ENCODE peak calls at places on chromosomes 5 and 9, in five cellular contexts. One of them, this sample, is unnamed.

GRCh38 chr5:51033215-51033614 is 350.0 kb upstream of the ISL1 start:
- DNase-seq in upper lobe of right lung: no peak
- DNase-seq in fibroblast of pulmonary artery: no peak
- DNase-seq in fibroblast of mammary gland: no peak
- DNase-seq in bronchial epithelial cell: no peak
- DNase-seq in this sample: no peak

GRCh38 chr9:127777368-127777960 is 1.0 kb downstream of the SH2D3C start:
- DNase-seq in fibroblast of pulmonary artery: no peak
- DNase-seq in upper lobe of right lung: no peak
- DNase-seq in fibroblast of mammary gland: no peak
- DNase-seq in bronchial epithelial cell: no peak
- DNase-seq in this sample: no peak

GRCh38 chr9:78054180-78054579 is 22.6 kb upstream of the GNAQ start:
- DNase-seq in bronchial epithelial cell: peak
- DNase-seq in fibroblast of mammary gland: no peak
- DNase-seq in upper lobe of right lung: no peak
- DNase-seq in fibroblast of pulmonary artery: no peak
- DNase-seq in this sample: no peak

GRCh38 chr9:2085719-2086515 is 70.8 kb downstream of the SMARCA2 start:
- DNase-seq in fibroblast of pulmonary artery: peak
- DNase-seq in fibroblast of mammary gland: peak
- DNase-seq in bronchial epithelial cell: no peak
- DNase-seq in upper lobe of right lung: no peak
- DNase-seq in this sample: peak

GRCh38 chr5:124315746-124316415 is 430.6 kb downstream of the ZNF608 start:
- DNase-seq in fibroblast of mammary gland: peak
- DNase-seq in fibroblast of pulmonary artery: peak
- DNase-seq in bronchial epithelial cell: peak
- DNase-seq in upper lobe of right lung: no peak
- DNase-seq in this sample: peak

GRCh38 chr9:4005896-4006295 is 294.0 kb downstream of the GLIS3 start:
- DNase-seq in fibroblast of mammary gland: no peak
- DNase-seq in fibroblast of pulmonary artery: no peak
- DNase-seq in bronchial epithelial cell: no peak
- DNase-seq in upper lobe of right lung: no peak
- DNase-seq in this sample: no peak

GRCh38 chr5:139650689-139651501 is 2.7 kb downstream of the CXXC5 start:
- DNase-seq in fibroblast of pulmonary artery: no peak
- DNase-seq in fibroblast of mammary gland: no peak
- DNase-seq in upper lobe of right lung: peak
- DNase-seq in bronchial epithelial cell: no peak
- DNase-seq in this sample: no peak

GRCh38 chr5:89043676-89044075 is 160.7 kb upstream of the MEF2C start:
- DNase-seq in bronchial epithelial cell: peak
- DNase-seq in fibroblast of mammary gland: no peak
- DNase-seq in fibroblast of pulmonary artery: no peak
- DNase-seq in upper lobe of right lung: no peak
- DNase-seq in this sample: no peak

GRCh38 chr5:178287791-178288105 is 55.1 kb upstream of the PHYKPL start:
- DNase-seq in upper lobe of right lung: no peak
- DNase-seq in fibroblast of pulmonary artery: peak
- DNase-seq in fibroblast of mammary gland: no peak
- DNase-seq in bronchial epithelial cell: no peak
- DNase-seq in this sample: no peak

GRCh38 chr5:122415481-122416120 is 103.6 kb downstream of the SNCAIP start:
- DNase-seq in fibroblast of pulmonary artery: peak
- DNase-seq in fibroblast of mammary gland: peak
- DNase-seq in upper lobe of right lung: no peak
- DNase-seq in bronchial epithelial cell: peak
- DNase-seq in this sample: peak

GRCh38 chr5:27598576-27598975 is 560.2 kb upstream of the CDH9 start:
- DNase-seq in fibroblast of pulmonary artery: peak
- DNase-seq in upper lobe of right lung: no peak
- DNase-seq in bronchial epithelial cell: peak
- DNase-seq in fibroblast of mammary gland: peak
- DNase-seq in this sample: peak

GRCh38 chr9:98031935-98032334 is 24.6 kb upstream of the NANS start:
- DNase-seq in fibroblast of pulmonary artery: peak
- DNase-seq in fibroblast of mammary gland: no peak
- DNase-seq in upper lobe of right lung: no peak
- DNase-seq in bronchial epithelial cell: no peak
- DNase-seq in this sample: no peak

GRCh38 chr9:102113191-102113590 is 374.7 kb upstream of the GRIN3A start:
- DNase-seq in fibroblast of pulmonary artery: no peak
- DNase-seq in bronchial epithelial cell: no peak
- DNase-seq in fibroblast of mammary gland: peak
- DNase-seq in upper lobe of right lung: no peak
- DNase-seq in this sample: no peak

GRCh38 chr5:64347308-64347707 is 158.5 kb upstream of the RGS7BP start:
- DNase-seq in fibroblast of pulmonary artery: peak
- DNase-seq in fibroblast of mammary gland: no peak
- DNase-seq in upper lobe of right lung: no peak
- DNase-seq in bronchial epithelial cell: peak
- DNase-seq in this sample: no peak

GRCh38 chr5:150989695-150990094 is 30.7 kb upstream of the GPX3 start:
- DNase-seq in fibroblast of mammary gland: no peak
- DNase-seq in upper lobe of right lung: no peak
- DNase-seq in fibroblast of pulmonary artery: peak
- DNase-seq in bronchial epithelial cell: no peak
- DNase-seq in this sample: no peak

GRCh38 chr5:103010120-103010666 is 109.7 kb downstream of the GIN1 start:
- DNase-seq in fibroblast of mammary gland: no peak
- DNase-seq in fibroblast of pulmonary artery: no peak
- DNase-seq in upper lobe of right lung: no peak
- DNase-seq in bronchial epithelial cell: no peak
- DNase-seq in this sample: no peak

GRCh38 chr5:172834570-172835245 is 657 bp downstream of the ERGIC1 start:
- DNase-seq in fibroblast of mammary gland: no peak
- DNase-seq in fibroblast of pulmonary artery: peak
- DNase-seq in upper lobe of right lung: no peak
- DNase-seq in bronchial epithelial cell: no peak
- DNase-seq in this sample: no peak

GRCh38 chr9:83012160-83012559 is 50.8 kb downstream of the RASEF start:
- DNase-seq in fibroblast of mammary gland: no peak
- DNase-seq in upper lobe of right lung: no peak
- DNase-seq in fibroblast of pulmonary artery: no peak
- DNase-seq in bronchial epithelial cell: no peak
- DNase-seq in this sample: no peak

GRCh38 chr5:139394654-139395566 is at the start of gene PROB1:
- DNase-seq in fibroblast of mammary gland: no peak
- DNase-seq in bronchial epithelial cell: no peak
- DNase-seq in upper lobe of right lung: no peak
- DNase-seq in fibroblast of pulmonary artery: no peak
- DNase-seq in this sample: no peak

GRCh38 chr5:138955013-138955660 is 80.0 kb upstream of the LRRTM2 start:
- DNase-seq in fibroblast of mammary gland: no peak
- DNase-seq in upper lobe of right lung: no peak
- DNase-seq in fibroblast of pulmonary artery: no peak
- DNase-seq in bronchial epithelial cell: no peak
- DNase-seq in this sample: peak

GRCh38 chr5:56986631-56986957 is 34.7 kb upstream of the MIER3 start:
- DNase-seq in upper lobe of right lung: no peak
- DNase-seq in bronchial epithelial cell: peak
- DNase-seq in fibroblast of mammary gland: peak
- DNase-seq in fibroblast of pulmonary artery: no peak
- DNase-seq in this sample: no peak

GRCh38 chr9:137823986-137824771 is 53.4 kb upstream of the CACNA1B start:
- DNase-seq in fibroblast of pulmonary artery: no peak
- DNase-seq in fibroblast of mammary gland: no peak
- DNase-seq in bronchial epithelial cell: no peak
- DNase-seq in upper lobe of right lung: no peak
- DNase-seq in this sample: no peak

GRCh38 chr9:108691614-108692013 is 164.2 kb downstream of the ACTL7B start:
- DNase-seq in upper lobe of right lung: no peak
- DNase-seq in fibroblast of pulmonary artery: no peak
- DNase-seq in fibroblast of mammary gland: no peak
- DNase-seq in bronchial epithelial cell: peak
- DNase-seq in this sample: no peak

GRCh38 chr9:79060726-79061125 is 511.0 kb upstream of the TLE4 start:
- DNase-seq in fibroblast of pulmonary artery: no peak
- DNase-seq in bronchial epithelial cell: peak
- DNase-seq in fibroblast of mammary gland: peak
- DNase-seq in upper lobe of right lung: no peak
- DNase-seq in this sample: no peak

GRCh38 chr5:113807384-113808053 is 294.0 kb downstream of the YTHDC2 start:
- DNase-seq in upper lobe of right lung: no peak
- DNase-seq in bronchial epithelial cell: no peak
- DNase-seq in fibroblast of pulmonary artery: peak
- DNase-seq in fibroblast of mammary gland: peak
- DNase-seq in this sample: no peak

GRCh38 chr9:131960311-131960710 is 119.4 kb downstream of the MED27 start:
- DNase-seq in upper lobe of right lung: no peak
- DNase-seq in fibroblast of pulmonary artery: no peak
- DNase-seq in fibroblast of mammary gland: peak
- DNase-seq in bronchial epithelial cell: peak
- DNase-seq in this sample: no peak

GRCh38 chr9:679462-679861 is 162.0 kb upstream of the DMRT1 start:
- DNase-seq in upper lobe of right lung: no peak
- DNase-seq in fibroblast of mammary gland: no peak
- DNase-seq in fibroblast of pulmonary artery: no peak
- DNase-seq in bronchial epithelial cell: no peak
- DNase-seq in this sample: no peak

GRCh38 chr5:134503937-134504437 is 21.5 kb upstream of the JADE2 start:
- DNase-seq in bronchial epithelial cell: peak
- DNase-seq in upper lobe of right lung: no peak
- DNase-seq in fibroblast of mammary gland: peak
- DNase-seq in fibroblast of pulmonary artery: no peak
- DNase-seq in this sample: no peak

GRCh38 chr5:52684056-52684455 is 103.7 kb upstream of the ITGA1 start:
- DNase-seq in upper lobe of right lung: no peak
- DNase-seq in fibroblast of mammary gland: no peak
- DNase-seq in bronchial epithelial cell: no peak
- DNase-seq in fibroblast of pulmonary artery: no peak
- DNase-seq in this sample: no peak

GRCh38 chr9:77779010-77779409 is 130.9 kb upstream of the GNA14 start:
- DNase-seq in fibroblast of pulmonary artery: no peak
- DNase-seq in fibroblast of mammary gland: no peak
- DNase-seq in bronchial epithelial cell: no peak
- DNase-seq in upper lobe of right lung: no peak
- DNase-seq in this sample: no peak

GRCh38 chr5:151733727-151734408 is 24.6 kb downstream of the ATOX1 start:
- DNase-seq in fibroblast of pulmonary artery: no peak
- DNase-seq in bronchial epithelial cell: no peak
- DNase-seq in upper lobe of right lung: no peak
- DNase-seq in fibroblast of mammary gland: peak
- DNase-seq in this sample: peak

GRCh38 chr5:5344051-5344571 is 78.4 kb upstream of the ICE1 start:
- DNase-seq in fibroblast of mammary gland: no peak
- DNase-seq in upper lobe of right lung: no peak
- DNase-seq in bronchial epithelial cell: no peak
- DNase-seq in fibroblast of pulmonary artery: peak
- DNase-seq in this sample: no peak

GRCh38 chr9:88523056-88523455 is 11.9 kb upstream of the NXNL2 start:
- DNase-seq in upper lobe of right lung: no peak
- DNase-seq in bronchial epithelial cell: peak
- DNase-seq in fibroblast of mammary gland: peak
- DNase-seq in fibroblast of pulmonary artery: peak
- DNase-seq in this sample: peak

GRCh38 chr9:2833096-2833495 is 10.8 kb downstream of the PUM3 start:
- DNase-seq in bronchial epithelial cell: no peak
- DNase-seq in upper lobe of right lung: no peak
- DNase-seq in fibroblast of mammary gland: no peak
- DNase-seq in fibroblast of pulmonary artery: peak
- DNase-seq in this sample: no peak

GRCh38 chr5:177100714-177101121 is 14.0 kb downstream of the FGFR4 start:
- DNase-seq in fibroblast of pulmonary artery: no peak
- DNase-seq in upper lobe of right lung: no peak
- DNase-seq in bronchial epithelial cell: no peak
- DNase-seq in fibroblast of mammary gland: no peak
- DNase-seq in this sample: no peak
- H3K4me3 ChIP-seq in fibroblast of pulmonary artery: no peak
- H3K4me3 ChIP-seq in upper lobe of right lung: no peak
- H3K4me3 ChIP-seq in bronchial epithelial cell: no peak
- H3K4me3 ChIP-seq in fibroblast of mammary gland: no peak
- H3K4me3 ChIP-seq in this sample: no peak

GRCh38 chr5:159904874-159905273 is 11.4 kb upstream of the ADRA1B start:
- DNase-seq in bronchial epithelial cell: no peak
- DNase-seq in fibroblast of mammary gland: no peak
- DNase-seq in fibroblast of pulmonary artery: no peak
- DNase-seq in upper lobe of right lung: no peak
- DNase-seq in this sample: no peak
- H3K4me3 ChIP-seq in bronchial epithelial cell: no peak
- H3K4me3 ChIP-seq in fibroblast of mammary gland: no peak
- H3K4me3 ChIP-seq in fibroblast of pulmonary artery: no peak
- H3K4me3 ChIP-seq in upper lobe of right lung: no peak
- H3K4me3 ChIP-seq in this sample: no peak

DNA sequence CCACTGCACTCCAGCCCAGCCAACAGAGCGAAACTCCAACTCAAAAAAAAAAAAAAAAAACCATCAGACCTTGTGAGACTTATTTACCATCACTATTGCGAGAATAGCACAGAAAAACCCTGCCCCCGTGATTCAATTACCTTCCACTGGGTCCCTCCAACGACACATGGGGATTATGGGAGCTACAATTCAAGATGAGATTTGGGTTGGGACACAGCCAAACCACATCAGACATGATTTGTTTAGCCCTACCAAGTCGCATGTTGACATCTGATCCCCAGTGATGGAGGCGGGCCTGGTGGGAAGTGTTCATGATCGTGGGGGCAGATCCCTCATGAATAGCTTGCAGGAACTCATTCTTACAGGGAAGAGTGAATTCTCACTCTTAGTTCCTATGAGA is 26.6 kb downstream of the MYO10 start:
- DNase-seq in fibroblast of mammary gland: peak
- DNase-seq in bronchial epithelial cell: no peak
- DNase-seq in upper lobe of right lung: no peak
- DNase-seq in fibroblast of pulmonary artery: no peak
- DNase-seq in this sample: peak
- H3K4me3 ChIP-seq in fibroblast of mammary gland: no peak
- H3K4me3 ChIP-seq in bronchial epithelial cell: no peak
- H3K4me3 ChIP-seq in upper lobe of right lung: no peak
- H3K4me3 ChIP-seq in fibroblast of pulmonary artery: no peak
- H3K4me3 ChIP-seq in this sample: no peak

GRCh38 chr5:163440954-163441353 is 3.6 kb downstream of the CCNG1 start:
- DNase-seq in fibroblast of pulmonary artery: no peak
- DNase-seq in fibroblast of mammary gland: no peak
- DNase-seq in upper lobe of right lung: no peak
- DNase-seq in bronchial epithelial cell: no peak
- DNase-seq in this sample: no peak
- H3K4me3 ChIP-seq in fibroblast of pulmonary artery: peak
- H3K4me3 ChIP-seq in fibroblast of mammary gland: no peak
- H3K4me3 ChIP-seq in upper lobe of right lung: no peak
- H3K4me3 ChIP-seq in bronchial epithelial cell: no peak
- H3K4me3 ChIP-seq in this sample: no peak

DNA sequence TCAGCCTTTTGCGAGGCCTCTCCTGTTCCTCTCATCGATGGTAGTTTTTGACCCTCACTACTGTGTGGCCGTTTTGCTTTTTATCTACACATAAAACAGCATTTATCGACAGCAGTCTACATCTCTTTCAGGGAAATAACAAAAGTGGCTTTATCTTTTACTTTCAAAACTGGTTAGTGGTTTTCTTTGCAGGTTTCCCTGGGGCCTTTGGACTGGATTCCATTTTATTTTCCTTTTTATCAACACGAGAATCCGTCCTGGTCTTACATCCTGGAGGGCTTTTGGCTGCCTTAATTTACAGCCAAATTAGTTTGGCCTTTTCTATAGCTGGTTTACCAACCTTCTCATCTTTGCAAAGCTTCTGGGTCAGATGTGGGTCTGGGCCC is 775 bp upstream of the PKD2L2 start:
- DNase-seq in upper lobe of right lung: no peak
- DNase-seq in fibroblast of pulmonary artery: no peak
- DNase-seq in fibroblast of mammary gland: peak
- DNase-seq in bronchial epithelial cell: no peak
- DNase-seq in this sample: no peak
- H3K4me3 ChIP-seq in upper lobe of right lung: peak
- H3K4me3 ChIP-seq in fibroblast of pulmonary artery: peak
- H3K4me3 ChIP-seq in fibroblast of mammary gland: peak
- H3K4me3 ChIP-seq in bronchial epithelial cell: peak
- H3K4me3 ChIP-seq in this sample: peak